ENCODE peak calls at places on chromosomes 6 and 20, in four cellular contexts. E is HepG2, H is WTC11, T is K562. K is an unnamed sample.

GRCh38 chr20:44112889-44113641 is 73.9 kb downstream of the JPH2 start:
- DNase-seq in E (no peak), H (no peak), T (no peak), K (no peak)

GRCh38 chr6:90375681-90376439 is 79.2 kb upstream of the BACH2 start:
- DNase-seq in E (no peak), H (no peak), T (no peak), K (no peak)

GRCh38 chr20:5222919-5223634 is 93.7 kb downstream of the PROKR2 start:
- DNase-seq in E (peak), H (peak), T (peak), K (peak)

GRCh38 chr6:41684311-41685182 is 46.3 kb downstream of the MDFI start:
- DNase-seq in E (no peak), H (no peak), T (no peak), K (no peak)

GRCh38 chr6:167825759-167826229 is 917 bp upstream of the AFDN start:
- DNase-seq in E (peak), H (peak), T (peak), K (no peak)

GRCh38 chr6:8321671-8322404 is 113.5 kb downstream of the SLC35B3 start:
- DNase-seq in E (no peak), H (no peak), T (no peak), K (no peak)

GRCh38 chr20:18543216-18543615 is 24.0 kb upstream of the SMIM26 start:
- DNase-seq in E (no peak), H (no peak), T (no peak), K (no peak)

GRCh38 chr6:159104931-159105330 is 60.1 kb upstream of the TAGAP start:
- DNase-seq in E (no peak), H (no peak), T (no peak), K (no peak)

GRCh38 chr6:43129434-43130194 is 41.5 kb upstream of the SRF start:
- DNase-seq in E (peak), H (peak), T (peak), K (no peak)

GRCh38 chr6:40171343-40171742 is 237.1 kb upstream of the MOCS1 start:
- DNase-seq in E (no peak), H (no peak), T (no peak), K (no peak)

GRCh38 chr6:159117031-159117430 is 52.2 kb upstream of the FNDC1 start:
- DNase-seq in E (no peak), H (no peak), T (no peak), K (no peak)

GRCh38 chr6:167420858-167421766 is 96.2 kb downstream of the TTLL2 start:
- DNase-seq in E (peak), H (no peak), T (no peak), K (no peak)

GRCh38 chr20:4151991-4152695 is 136.8 kb upstream of the RNF24 start:
- DNase-seq in E (no peak), H (no peak), T (no peak), K (peak)

GRCh38 chr6:71262914-71263313 is 25.7 kb upstream of the OGFRL1 start:
- DNase-seq in E (no peak), H (no peak), T (no peak), K (no peak)

GRCh38 chr6:33993653-33994052 is 152.2 kb downstream of the GRM4 start:
- DNase-seq in E (no peak), H (no peak), T (no peak), K (no peak)

GRCh38 chr6:1477432-1478090 is 88.2 kb downstream of the FOXF2 start:
- DNase-seq in E (no peak), H (no peak), T (no peak), K (no peak)

GRCh38 chr6:30265166-30265565 is 52.0 kb upstream of the TRIM26 start:
- DNase-seq in E (no peak), H (no peak), T (no peak), K (no peak)

GRCh38 chr6:32895006-32895345 is 41.0 kb downstream of the PSMB9 start:
- DNase-seq in E (no peak), H (no peak), T (no peak), K (no peak)

GRCh38 chr6:84521419-84522001 is 242.9 kb downstream of the TBX18 start:
- DNase-seq in E (no peak), H (no peak), T (no peak), K (no peak)

GRCh38 chr20:8431538-8432434 is 299.7 kb downstream of the PLCB1 start:
- DNase-seq in E (no peak), H (peak), T (no peak), K (no peak)

GRCh38 chr6:80610821-80611220 is 504.4 kb downstream of the BCKDHB start:
- DNase-seq in E (no peak), H (no peak), T (no peak), K (no peak)

GRCh38 chr20:2631228-2631627 is 21.2 kb upstream of the NOP56 start:
- DNase-seq in E (no peak), H (no peak), T (no peak), K (no peak)

GRCh38 chr6:151325075-151326050 is 66.0 kb downstream of the ZBTB2 start:
- DNase-seq in E (peak), H (peak), T (no peak), K (no peak)

GRCh38 chr20:14966203-14966602 is 628.8 kb upstream of the FLRT3 start:
- DNase-seq in E (no peak), H (no peak), T (no peak), K (no peak)

GRCh38 chr6:72987305-72987704 is 238.0 kb downstream of the KHDC1L start:
- DNase-seq in E (no peak), H (no peak), T (no peak), K (no peak)

GRCh38 chr20:50678213-50678898 is 13.0 kb downstream of the RIPOR3 start:
- DNase-seq in E (peak), H (no peak), T (no peak), K (no peak)

GRCh38 chr6:160972111-160972510 is 19.5 kb upstream of the MAP3K4 start:
- DNase-seq in E (no peak), H (no peak), T (no peak), K (no peak)

GRCh38 chr20:41205313-41205712 is 68.0 kb downstream of the PLCG1 start:
- DNase-seq in E (no peak), H (no peak), T (no peak), K (no peak)

GRCh38 chr20:32798046-32798985 is 21.4 kb upstream of the MAPRE1 start:
- DNase-seq in E (no peak), H (no peak), T (no peak), K (no peak)

GRCh38 chr20:56358070-56358469 is 704 bp upstream of the FAM210B start:
- DNase-seq in E (no peak), H (no peak), T (no peak), K (no peak)

GRCh38 chr6:130937942-130938604 is 110.9 kb downstream of the SMLR1 start:
- DNase-seq in E (peak), H (no peak), T (no peak), K (no peak)

GRCh38 chr20:24785141-24785924 is 163.7 kb upstream of the CST7 start:
- DNase-seq in E (no peak), H (no peak), T (no peak), K (no peak)

GRCh38 chr20:2693286-2693995 is 861 bp downstream of the EBF4 start:
- DNase-seq in E (no peak), H (peak), T (no peak), K (no peak)

GRCh38 chr20:10625641-10626040 is 48.2 kb downstream of the JAG1 start:
- DNase-seq in E (no peak), H (no peak), T (no peak), K (no peak)

DNA sequence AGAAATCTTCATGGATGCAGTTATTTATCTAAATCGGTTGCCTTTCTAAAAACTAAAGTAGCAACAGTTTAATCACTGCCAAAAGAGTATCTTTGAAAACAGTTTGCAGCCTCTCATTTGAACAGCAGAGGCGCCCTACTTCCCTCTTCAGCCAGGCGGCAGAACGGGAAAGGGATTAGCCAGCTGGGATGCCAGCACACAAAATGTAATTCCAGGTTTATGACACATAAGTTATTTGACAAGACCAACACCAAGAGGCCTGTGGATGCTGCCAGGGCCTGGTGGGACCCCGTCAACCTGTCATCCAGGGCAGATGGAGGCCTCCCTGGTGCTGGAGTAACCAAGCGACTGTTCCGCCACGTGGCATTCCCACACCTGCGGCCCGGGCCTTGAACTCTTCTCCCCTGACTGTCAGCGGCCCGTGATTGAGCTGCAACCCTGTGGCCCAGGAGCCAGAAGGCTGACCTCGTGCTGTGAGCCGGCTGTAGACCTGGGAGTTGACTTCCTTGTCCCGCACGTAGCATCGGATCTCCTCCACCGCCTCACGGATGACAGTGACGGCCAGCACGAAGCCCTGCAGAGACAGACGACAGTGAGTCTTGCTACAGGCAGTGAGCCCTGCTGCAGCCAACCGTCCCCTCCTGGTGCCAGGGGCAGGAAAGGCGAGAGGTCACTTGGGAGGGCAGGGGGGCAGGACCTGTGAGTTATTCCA is 55.5 kb downstream of the ATP9A start:
- DNase-seq in E (peak), H (peak), T (peak), K (no peak)
- TF ChIP-seq CREM in E (no peak), H (no peak), T (no peak), K (no peak)

GRCh38 chr6:87259791-87260190 is 62.6 kb upstream of the SMIM8 start:
- DNase-seq in E (no peak), H (no peak), T (no peak), K (no peak)
- TF ChIP-seq CREM in E (no peak), H (no peak), T (no peak), K (no peak)

GRCh38 chr20:37382539-37383120 is 36.7 kb downstream of the SRC start:
- DNase-seq in E (no peak), H (no peak), T (no peak), K (no peak)
- TF ChIP-seq CREM in E (no peak), H (no peak), T (no peak), K (no peak)

DNA sequence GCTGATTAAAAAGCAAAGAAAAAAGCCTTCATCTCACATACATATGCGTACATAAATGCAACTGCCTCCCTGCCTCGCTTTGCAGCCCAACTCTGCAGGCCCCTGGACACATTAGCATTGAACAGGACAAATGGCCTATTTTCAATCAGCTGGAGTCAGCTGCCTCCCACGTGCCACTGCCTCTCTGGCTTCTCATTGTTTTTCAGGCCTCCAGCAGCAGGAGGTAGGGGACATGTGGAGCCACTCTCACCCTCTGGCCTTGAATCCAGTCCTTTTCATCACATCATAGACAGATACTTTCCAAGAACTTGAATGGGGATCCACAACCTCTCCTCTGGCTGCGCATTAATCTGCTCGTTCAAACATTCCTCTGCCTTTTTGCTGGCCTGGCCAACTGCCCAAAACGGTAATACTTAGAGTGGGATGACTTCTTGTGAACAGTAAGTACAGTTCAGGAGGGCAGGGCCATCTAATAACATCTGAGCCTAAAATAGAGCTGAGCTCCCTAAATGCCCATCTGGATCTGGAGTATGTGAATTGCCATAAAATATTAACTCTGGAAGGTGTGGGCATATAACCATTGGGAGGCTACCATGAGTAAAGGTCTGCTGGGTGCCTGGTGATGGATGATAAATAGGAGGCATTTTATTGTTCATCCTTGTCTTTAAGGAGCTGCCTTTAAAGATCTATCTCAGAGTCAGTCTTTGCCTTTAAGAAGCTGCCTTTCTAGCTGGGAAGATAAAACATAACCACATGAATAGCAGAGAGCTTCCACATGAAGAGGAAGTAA is 592.2 kb downstream of the PKHD1 start:
- DNase-seq in E (no peak), H (peak), T (no peak), K (no peak)
- TF ChIP-seq CREM in E (no peak), H (no peak), T (no peak), K (no peak)

GRCh38 chr6:13986700-13987399 is 62.1 kb downstream of the RNF182 start:
- DNase-seq in E (no peak), H (no peak), T (no peak), K (no peak)
- TF ChIP-seq CREM in E (no peak), H (no peak), T (no peak), K (no peak)

DNA sequence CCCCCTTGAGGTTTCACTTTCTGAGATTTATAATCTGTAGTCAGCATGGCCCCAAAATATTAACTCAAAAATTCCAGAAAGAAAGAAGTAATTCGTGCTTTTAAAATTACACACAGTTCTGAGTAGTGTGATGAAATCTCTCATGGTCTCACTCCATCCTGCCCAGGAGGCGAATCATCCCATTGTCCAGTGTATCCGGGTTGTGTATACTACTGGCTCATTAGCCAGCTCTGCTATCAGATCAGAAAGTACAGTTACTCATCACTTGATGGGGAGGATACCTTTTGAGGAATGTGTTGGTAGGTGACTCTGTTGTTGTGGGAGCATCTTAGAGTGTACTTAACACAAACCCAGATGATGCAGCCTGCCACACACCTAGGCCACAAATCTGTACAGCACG is 65.2 kb downstream of the CDC5L start:
- DNase-seq in E (peak), H (no peak), T (no peak), K (no peak)
- TF ChIP-seq CREM in E (no peak), H (no peak), T (no peak), K (no peak)

DNA sequence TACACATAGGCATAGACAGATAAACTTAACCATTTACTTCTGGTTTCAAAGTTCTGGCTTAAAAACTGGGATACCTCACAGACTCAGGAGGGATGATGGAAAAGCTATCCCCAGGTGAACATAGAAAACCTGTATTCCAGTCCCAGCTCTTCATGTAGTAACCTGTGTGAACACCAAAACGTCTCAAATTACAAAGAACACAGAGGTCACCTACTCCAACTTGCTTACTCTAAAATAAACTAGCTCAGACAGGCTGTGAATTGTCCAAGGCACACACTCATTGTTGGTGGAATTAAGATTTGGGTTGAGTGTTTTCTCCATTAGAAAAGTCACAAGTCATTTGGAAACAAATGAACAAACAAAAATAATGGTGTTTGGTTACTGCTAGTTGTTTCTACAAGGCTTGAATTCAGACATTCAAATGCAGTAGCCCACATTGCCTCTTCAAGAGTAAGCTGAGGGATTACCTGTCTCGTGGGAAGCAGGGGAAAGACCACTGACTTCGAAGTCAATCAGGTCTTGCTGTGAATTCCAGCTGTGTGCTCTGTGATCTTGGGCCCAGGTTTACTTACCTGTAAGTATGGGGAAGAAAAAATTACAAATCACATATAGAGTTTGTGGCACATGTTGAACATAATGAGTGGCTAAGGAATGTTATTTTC is 48.2 kb upstream of the LRRC1 start:
- DNase-seq in E (peak), H (no peak), T (no peak), K (no peak)
- TF ChIP-seq CREM in E (no peak), H (no peak), T (no peak), K (no peak)

GRCh38 chr6:14765106-14765505 is 480.8 kb upstream of the JARID2 start:
- DNase-seq in E (no peak), H (no peak), T (no peak), K (no peak)
- TF ChIP-seq CREM in E (no peak), H (no peak), T (no peak), K (no peak)

GRCh38 chr6:23503173-23503572 is 622.8 kb upstream of the NRSN1 start:
- DNase-seq in E (no peak), H (no peak), T (no peak), K (no peak)

GRCh38 chr6:23494367-23494766 is 631.6 kb upstream of the NRSN1 start:
- DNase-seq in E (no peak), H (no peak), T (no peak), K (no peak)

GRCh38 chr6:23499549-23499948 is 626.5 kb upstream of the NRSN1 start:
- DNase-seq in E (no peak), H (no peak), T (no peak), K (no peak)

GRCh38 chr6:23498013-23498412 is 628.0 kb upstream of the NRSN1 start:
- DNase-seq in E (no peak), H (no peak), T (no peak), K (no peak)
- TF ChIP-seq CREM in E (no peak), H (no peak), T (no peak), K (no peak)

GRCh38 chr6:21349834-21350233 is 243.7 kb upstream of the SOX4 start:
- DNase-seq in E (no peak), H (no peak), T (no peak), K (no peak)

GRCh38 chr6:21352131-21352530 is 241.4 kb upstream of the SOX4 start:
- DNase-seq in E (no peak), H (no peak), T (no peak), K (no peak)

GRCh38 chr6:21350917-21351316 is 242.6 kb upstream of the SOX4 start:
- DNase-seq in E (no peak), H (no peak), T (no peak), K (no peak)

DNA sequence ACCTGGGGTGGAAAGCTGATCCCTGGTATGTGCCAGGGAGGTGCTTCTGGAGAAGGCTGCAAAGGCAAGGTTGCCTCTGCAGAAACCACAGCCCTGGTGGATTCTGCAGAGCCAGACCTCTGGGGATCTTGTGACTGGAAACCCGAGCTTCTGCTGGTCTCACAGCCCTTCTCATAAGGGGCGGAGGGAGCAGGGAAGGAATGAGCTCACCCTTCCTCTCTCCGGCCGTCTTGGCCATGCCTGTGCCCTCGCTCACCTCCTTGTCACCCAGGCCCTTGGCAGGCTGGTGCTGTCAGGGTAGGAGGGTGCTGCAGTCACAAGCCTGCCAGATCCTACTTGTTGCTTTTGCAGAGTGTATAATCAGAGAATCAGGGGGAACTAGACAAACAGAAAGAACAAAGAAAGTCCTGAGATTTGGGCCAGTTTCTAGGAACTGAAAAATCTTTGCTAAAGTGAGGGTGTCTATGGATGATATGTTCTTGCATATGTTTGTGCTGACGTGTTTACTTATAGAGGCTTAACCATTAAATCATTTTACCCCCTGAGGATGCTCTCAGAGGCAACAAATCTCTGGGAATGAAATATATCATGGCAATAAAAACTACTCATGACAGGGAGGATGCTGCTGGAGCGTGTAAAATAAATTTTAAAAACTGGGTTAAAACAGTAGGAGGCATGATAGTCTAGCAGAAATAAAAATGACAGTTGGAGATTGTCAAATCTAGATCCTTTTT is 244.9 kb upstream of the SOX4 start:
- DNase-seq in E (no peak), H (peak), T (no peak), K (no peak)
- TF ChIP-seq CREM in E (no peak), H (no peak), T (no peak), K (no peak)

K was measured in GM12878.